ENCODE peak calls at places on chromosome 2, in four cellular contexts. I is PC-3; Y is GM23248; R is stimulated activated CD8-positive, alpha-beta memory T cell treated with anti-CD3 and anti-CD28 coated beads, Interleukin-2, amount 100 ng/mL, for 1 hour. H is an unnamed sample.

GRCh38 chr2:54088191-54088634 is 27.2 kb upstream of the ACYP2 start:
- DNase-seq in I (no peak), Y (peak), R (no peak), H (no peak)

GRCh38 chr2:219527076-219527394 is 12.8 kb downstream of the ASIC4 start:
- DNase-seq in I (no peak), Y (no peak), R (no peak), H (no peak)

GRCh38 chr2:200302940-200303727 is 3.4 kb upstream of the SPATS2L start:
- DNase-seq in I (peak), Y (peak), R (no peak), H (no peak)

GRCh38 chr2:70887550-70888229 is 48.0 kb upstream of the ATP6V1B1 start:
- DNase-seq in I (no peak), Y (no peak), R (no peak), H (peak)

GRCh38 chr2:58886009-58886408 is 644.9 kb upstream of the FANCL start:
- DNase-seq in I (no peak), Y (no peak), R (no peak), H (no peak)

GRCh38 chr2:67572721-67573485 is 175.8 kb downstream of the ETAA1 start:
- DNase-seq in I (peak), Y (peak), R (no peak), H (no peak)

GRCh38 chr2:236580746-236581355 is 11.2 kb downstream of the ACKR3 start:
- DNase-seq in I (no peak), Y (no peak), R (no peak), H (no peak)

GRCh38 chr2:19021721-19022120 is 336.7 kb downstream of the OSR1 start:
- DNase-seq in I (no peak), Y (peak), R (no peak), H (peak)

GRCh38 chr2:9087151-9087681 is 83.7 kb upstream of the MBOAT2 start:
- DNase-seq in I (no peak), Y (peak), R (no peak), H (no peak)

GRCh38 chr2:105857076-105857740 is 112.5 kb downstream of the NCK2 start:
- DNase-seq in I (no peak), Y (no peak), R (no peak), H (no peak)

GRCh38 chr2:195498176-195498575 is 158.8 kb upstream of the SLC39A10 start:
- DNase-seq in I (peak), Y (peak), R (peak), H (no peak)

GRCh38 chr2:231387904-231388724 is 7.4 kb upstream of the B3GNT7 start:
- DNase-seq in I (peak), Y (peak), R (no peak), H (peak)